ENCODE peak calls at places on chromosomes 6 and 20, in four cellular contexts. U, P, Y and B are unnamed samples.

GRCh38 chr6:140636237-140636636 is 1261.8 kb upstream of the CITED2 start:
- DNase-seq in U (no peak), P (no peak), Y (no peak), B (no peak)

GRCh38 chr6:163571730-163572129 is 157.2 kb downstream of the QKI start:
- DNase-seq in U (no peak), P (no peak), Y (no peak), B (no peak)

GRCh38 chr20:25067102-25067987 is 9.4 kb upstream of the ACSS1 start:
- DNase-seq in U (no peak), P (no peak), Y (no peak), B (no peak)

GRCh38 chr20:5540091-5540490 is 210.1 kb upstream of the SHLD1 start:
- DNase-seq in U (no peak), P (no peak), Y (no peak), B (no peak)

GRCh38 chr6:170439366-170440351 is 113.4 kb downstream of the PSMB1 start:
- DNase-seq in U (no peak), P (peak), Y (no peak), B (no peak)

GRCh38 chr6:42224222-42225042 is 6.8 kb upstream of the MRPS10 start:
- DNase-seq in U (no peak), P (no peak), Y (no peak), B (no peak)

GRCh38 chr6:139433647-139434419 is 59.4 kb upstream of the CITED2 start:
- DNase-seq in U (no peak), P (no peak), Y (no peak), B (no peak)

GRCh38 chr6:127515234-127515793 is 3.8 kb downstream of the MTCL3 start:
- DNase-seq in U (peak), P (no peak), Y (no peak), B (peak)

GRCh38 chr20:58634121-58634817 is 16.8 kb upstream of the STX16 start:
- DNase-seq in U (no peak), P (no peak), Y (no peak), B (no peak)

GRCh38 chr6:4944325-4944724 is 59.5 kb downstream of the RPP40 start:
- DNase-seq in U (no peak), P (no peak), Y (no peak), B (no peak)

GRCh38 chr20:891121-892080 is 24.7 kb downstream of the ANGPT4 start:
- DNase-seq in U (no peak), P (no peak), Y (no peak), B (peak)

GRCh38 chr6:128554302-128554701 is 33.9 kb upstream of the PTPRK start:
- DNase-seq in U (no peak), P (no peak), Y (no peak), B (no peak)

GRCh38 chr6:118710616-118711015 is 59.2 kb upstream of the CEP85L start:
- DNase-seq in U (no peak), P (no peak), Y (no peak), B (no peak)

GRCh38 chr20:48795732-48796131 is 32.1 kb downstream of the PREX1 start:
- DNase-seq in U (no peak), P (no peak), Y (no peak), B (no peak)

GRCh38 chr6:3887150-3887700 is 38.1 kb downstream of the FAM50B start:
- DNase-seq in U (no peak), P (no peak), Y (no peak), B (no peak)

GRCh38 chr6:104680539-104680938 is 179.2 kb downstream of the HACE1 start:
- DNase-seq in U (no peak), P (no peak), Y (no peak), B (no peak)

GRCh38 chr20:56202493-56203077 is 45.9 kb upstream of the MC3R start:
- DNase-seq in U (no peak), P (no peak), Y (no peak), B (no peak)

GRCh38 chr6:33958208-33958862 is 154.5 kb upstream of the MLN start:
- DNase-seq in U (no peak), P (no peak), Y (peak), B (peak)

GRCh38 chr6:32175322-32175710 is 568 bp downstream of the AGPAT1 start:
- DNase-seq in U (no peak), P (no peak), Y (no peak), B (no peak)

GRCh38 chr6:7389162-7389450 is 436 bp downstream of the CAGE1 start:
- DNase-seq in U (no peak), P (no peak), Y (no peak), B (no peak)

GRCh38 chr6:142902636-142903053 is 42.3 kb downstream of the HIVEP2 start:
- DNase-seq in U (no peak), P (peak), Y (peak), B (no peak)

GRCh38 chr6:52328303-52328662 is 33.7 kb upstream of the PAQR8 start:
- DNase-seq in U (no peak), P (no peak), Y (no peak), B (no peak)

GRCh38 chr6:48404927-48405326 is 293.9 kb upstream of the PTCHD4 start:
- DNase-seq in U (no peak), P (no peak), Y (no peak), B (no peak)

GRCh38 chr6:52514514-52514913 is 62.3 kb downstream of the TRAM2 start:
- DNase-seq in U (no peak), P (no peak), Y (no peak), B (no peak)

GRCh38 chr6:56594699-56595098 is 48.0 kb downstream of the DST start:
- DNase-seq in U (no peak), P (no peak), Y (peak), B (no peak)

GRCh38 chr6:106612956-106613516 is 16.3 kb downstream of the RTN4IP1 start:
- DNase-seq in U (no peak), P (no peak), Y (no peak), B (no peak)

GRCh38 chr6:157019115-157019628 is 242.0 kb downstream of the ARID1B start:
- DNase-seq in U (no peak), P (no peak), Y (no peak), B (no peak)

GRCh38 chr20:34637245-34638185 is 39.4 kb downstream of the PIGU start:
- DNase-seq in U (no peak), P (no peak), Y (no peak), B (no peak)

GRCh38 chr6:162973975-162974374 is 246.2 kb downstream of the PACRG start:
- DNase-seq in U (no peak), P (no peak), Y (no peak), B (no peak)

GRCh38 chr20:63664861-63665594 is 6.9 kb downstream of the RTEL1 start:
- DNase-seq in U (no peak), P (no peak), Y (no peak), B (peak)

GRCh38 chr6:77468939-77469338 is 5.6 kb upstream of the HTR1B start:
- DNase-seq in U (no peak), P (no peak), Y (no peak), B (no peak)

GRCh38 chr20:11035211-11035610 is 361.4 kb upstream of the JAG1 start:
- DNase-seq in U (no peak), P (no peak), Y (no peak), B (no peak)

GRCh38 chr20:61185841-61186601 is 66.0 kb upstream of the CDH4 start:
- DNase-seq in U (no peak), P (no peak), Y (no peak), B (no peak)